ENCODE peak calls at places on chromosome 6, in eight cellular contexts. One of them, this sample, is unnamed.

GRCh38 chr6:145015739-145016558 is 719.4 kb downstream of the EPM2A start:
- DNase-seq in hepatocyte: peak
- DNase-seq in lung: no peak
- DNase-seq in A549: peak
- DNase-seq in psoas muscle: no peak
- DNase-seq in OCI-LY7: no peak
- DNase-seq in ascending aorta: no peak
- DNase-seq in spleen: no peak
- DNase-seq in this sample: no peak

GRCh38 chr6:3484240-3484639 is 27.4 kb upstream of the SLC22A23 start:
- DNase-seq in psoas muscle: no peak
- DNase-seq in ascending aorta: no peak
- DNase-seq in lung: no peak
- DNase-seq in A549: no peak
- DNase-seq in OCI-LY7: no peak
- DNase-seq in spleen: no peak
- DNase-seq in hepatocyte: no peak
- DNase-seq in this sample: no peak

GRCh38 chr6:2988426-2989331 is 11.0 kb upstream of the NQO2 start:
- DNase-seq in hepatocyte: peak
- DNase-seq in ascending aorta: peak
- DNase-seq in psoas muscle: peak
- DNase-seq in lung: peak
- DNase-seq in OCI-LY7: peak
- DNase-seq in A549: peak
- DNase-seq in spleen: peak
- DNase-seq in this sample: peak

GRCh38 chr6:112690497-112691202 is 343.5 kb downstream of the RFPL4B start:
- DNase-seq in ascending aorta: no peak
- DNase-seq in psoas muscle: no peak
- DNase-seq in OCI-LY7: no peak
- DNase-seq in spleen: no peak
- DNase-seq in A549: no peak
- DNase-seq in lung: no peak
- DNase-seq in hepatocyte: no peak
- DNase-seq in this sample: no peak

GRCh38 chr6:16514249-16514648 is 247.0 kb downstream of the ATXN1 start:
- DNase-seq in hepatocyte: peak
- DNase-seq in psoas muscle: no peak
- DNase-seq in A549: peak
- DNase-seq in spleen: no peak
- DNase-seq in lung: no peak
- DNase-seq in OCI-LY7: no peak
- DNase-seq in ascending aorta: no peak
- DNase-seq in this sample: no peak

GRCh38 chr6:144736763-144737162 is 451.6 kb downstream of the UTRN start:
- DNase-seq in lung: no peak
- DNase-seq in hepatocyte: no peak
- DNase-seq in spleen: no peak
- DNase-seq in A549: no peak
- DNase-seq in OCI-LY7: no peak
- DNase-seq in ascending aorta: no peak
- DNase-seq in psoas muscle: no peak
- DNase-seq in this sample: no peak

GRCh38 chr6:42710316-42710715 is 12.1 kb downstream of the PRPH2 start:
- DNase-seq in A549: no peak
- DNase-seq in psoas muscle: no peak
- DNase-seq in lung: no peak
- DNase-seq in spleen: no peak
- DNase-seq in ascending aorta: no peak
- DNase-seq in hepatocyte: peak
- DNase-seq in OCI-LY7: no peak
- DNase-seq in this sample: no peak

GRCh38 chr6:8245736-8246135 is 143.4 kb upstream of the EEF1E1 start:
- DNase-seq in hepatocyte: no peak
- DNase-seq in OCI-LY7: no peak
- DNase-seq in psoas muscle: no peak
- DNase-seq in A549: no peak
- DNase-seq in ascending aorta: no peak
- DNase-seq in lung: no peak
- DNase-seq in spleen: no peak
- DNase-seq in this sample: no peak

GRCh38 chr6:156390621-156391378 is 386.4 kb upstream of the ARID1B start:
- DNase-seq in psoas muscle: no peak
- DNase-seq in hepatocyte: no peak
- DNase-seq in ascending aorta: no peak
- DNase-seq in lung: no peak
- DNase-seq in spleen: no peak
- DNase-seq in OCI-LY7: peak
- DNase-seq in A549: no peak
- DNase-seq in this sample: no peak

GRCh38 chr6:150813319-150813992 is 52.0 kb upstream of the MTHFD1L start:
- DNase-seq in lung: no peak
- DNase-seq in OCI-LY7: no peak
- DNase-seq in hepatocyte: peak
- DNase-seq in spleen: no peak
- DNase-seq in ascending aorta: no peak
- DNase-seq in psoas muscle: no peak
- DNase-seq in A549: no peak
- DNase-seq in this sample: peak

GRCh38 chr6:132818404-132819359 is 4.3 kb downstream of the RPS12 start:
- DNase-seq in OCI-LY7: peak
- DNase-seq in spleen: no peak
- DNase-seq in hepatocyte: no peak
- DNase-seq in ascending aorta: no peak
- DNase-seq in lung: no peak
- DNase-seq in A549: no peak
- DNase-seq in psoas muscle: no peak
- DNase-seq in this sample: no peak

GRCh38 chr6:124961784-124962611 is at the start of gene RNF217:
- DNase-seq in psoas muscle: peak
- DNase-seq in ascending aorta: no peak
- DNase-seq in spleen: peak
- DNase-seq in A549: peak
- DNase-seq in hepatocyte: peak
- DNase-seq in OCI-LY7: no peak
- DNase-seq in lung: peak
- DNase-seq in this sample: peak

GRCh38 chr6:117545161-117545595 is 57.1 kb downstream of the GOPC start:
- DNase-seq in psoas muscle: no peak
- DNase-seq in OCI-LY7: no peak
- DNase-seq in hepatocyte: peak
- DNase-seq in A549: no peak
- DNase-seq in lung: no peak
- DNase-seq in ascending aorta: no peak
- DNase-seq in spleen: no peak
- DNase-seq in this sample: no peak

GRCh38 chr6:24836116-24836515 is 37.4 kb upstream of the ARMH2 start:
- DNase-seq in hepatocyte: no peak
- DNase-seq in OCI-LY7: no peak
- DNase-seq in spleen: no peak
- DNase-seq in lung: no peak
- DNase-seq in psoas muscle: no peak
- DNase-seq in A549: no peak
- DNase-seq in ascending aorta: no peak
- DNase-seq in this sample: no peak

GRCh38 chr6:141153563-141153962 is 979.2 kb upstream of the GJE1 start:
- DNase-seq in A549: no peak
- DNase-seq in spleen: no peak
- DNase-seq in OCI-LY7: peak
- DNase-seq in lung: no peak
- DNase-seq in hepatocyte: no peak
- DNase-seq in ascending aorta: no peak
- DNase-seq in psoas muscle: no peak
- DNase-seq in this sample: no peak

GRCh38 chr6:136782021-136782770 is 10.1 kb downstream of the MAP3K5 start:
- DNase-seq in psoas muscle: no peak
- DNase-seq in A549: no peak
- DNase-seq in spleen: no peak
- DNase-seq in lung: no peak
- DNase-seq in ascending aorta: no peak
- DNase-seq in OCI-LY7: no peak
- DNase-seq in hepatocyte: no peak
- DNase-seq in this sample: no peak

GRCh38 chr6:19668710-19669109 is 168.5 kb upstream of the ID4 start:
- DNase-seq in spleen: no peak
- DNase-seq in psoas muscle: no peak
- DNase-seq in A549: no peak
- DNase-seq in lung: no peak
- DNase-seq in OCI-LY7: no peak
- DNase-seq in ascending aorta: no peak
- DNase-seq in hepatocyte: no peak
- DNase-seq in this sample: no peak

GRCh38 chr6:19664050-19664449 is 173.1 kb upstream of the ID4 start:
- DNase-seq in psoas muscle: no peak
- DNase-seq in OCI-LY7: peak
- DNase-seq in A549: no peak
- DNase-seq in lung: no peak
- DNase-seq in hepatocyte: no peak
- DNase-seq in ascending aorta: no peak
- DNase-seq in spleen: no peak
- DNase-seq in this sample: no peak

GRCh38 chr6:19662911-19663310 is 174.3 kb upstream of the ID4 start:
- DNase-seq in A549: no peak
- DNase-seq in ascending aorta: no peak
- DNase-seq in lung: no peak
- DNase-seq in spleen: no peak
- DNase-seq in psoas muscle: no peak
- DNase-seq in hepatocyte: no peak
- DNase-seq in OCI-LY7: no peak
- DNase-seq in this sample: no peak

GRCh38 chr6:19664878-19665715 is 172.1 kb upstream of the ID4 start:
- DNase-seq in ascending aorta: no peak
- DNase-seq in lung: no peak
- DNase-seq in psoas muscle: no peak
- DNase-seq in OCI-LY7: no peak
- DNase-seq in A549: no peak
- DNase-seq in spleen: no peak
- DNase-seq in hepatocyte: no peak
- DNase-seq in this sample: no peak

GRCh38 chr6:19663479-19663878 is 173.7 kb upstream of the ID4 start:
- DNase-seq in hepatocyte: no peak
- DNase-seq in spleen: no peak
- DNase-seq in OCI-LY7: no peak
- DNase-seq in lung: no peak
- DNase-seq in psoas muscle: no peak
- DNase-seq in A549: no peak
- DNase-seq in ascending aorta: no peak
- DNase-seq in this sample: no peak
- TF ChIP-seq CTCF in hepatocyte: no peak
- TF ChIP-seq CTCF in spleen: no peak
- TF ChIP-seq CTCF in OCI-LY7: no peak
- TF ChIP-seq CTCF in lung: no peak
- TF ChIP-seq CTCF in psoas muscle: no peak
- TF ChIP-seq CTCF in A549: no peak
- TF ChIP-seq CTCF in ascending aorta: no peak
- TF ChIP-seq CTCF in this sample: no peak

GRCh38 chr6:143621159-143621873 is 56.4 kb upstream of the PHACTR2 start:
- DNase-seq in hepatocyte: no peak
- DNase-seq in lung: no peak
- DNase-seq in spleen: no peak
- DNase-seq in ascending aorta: no peak
- DNase-seq in A549: no peak
- DNase-seq in psoas muscle: no peak
- DNase-seq in OCI-LY7: no peak
- DNase-seq in this sample: no peak

GRCh38 chr6:143616741-143617140 is 61.0 kb upstream of the PHACTR2 start:
- DNase-seq in A549: no peak
- DNase-seq in hepatocyte: no peak
- DNase-seq in spleen: no peak
- DNase-seq in ascending aorta: no peak
- DNase-seq in OCI-LY7: no peak
- DNase-seq in lung: no peak
- DNase-seq in psoas muscle: no peak
- DNase-seq in this sample: no peak

GRCh38 chr6:143620461-143620860 is 57.3 kb upstream of the PHACTR2 start:
- DNase-seq in hepatocyte: peak
- DNase-seq in psoas muscle: no peak
- DNase-seq in spleen: no peak
- DNase-seq in A549: no peak
- DNase-seq in ascending aorta: no peak
- DNase-seq in OCI-LY7: no peak
- DNase-seq in lung: no peak
- DNase-seq in this sample: no peak

GRCh38 chr6:143619844-143620243 is 57.9 kb upstream of the PHACTR2 start:
- DNase-seq in OCI-LY7: no peak
- DNase-seq in spleen: no peak
- DNase-seq in A549: no peak
- DNase-seq in lung: no peak
- DNase-seq in ascending aorta: no peak
- DNase-seq in hepatocyte: no peak
- DNase-seq in psoas muscle: no peak
- DNase-seq in this sample: no peak

GRCh38 chr6:143621876-143622605 is 55.7 kb upstream of the PHACTR2 start:
- DNase-seq in A549: no peak
- DNase-seq in hepatocyte: no peak
- DNase-seq in ascending aorta: no peak
- DNase-seq in OCI-LY7: no peak
- DNase-seq in lung: no peak
- DNase-seq in psoas muscle: no peak
- DNase-seq in spleen: no peak
- DNase-seq in this sample: no peak
- H3K27ac ChIP-seq in A549: no peak
- H3K27ac ChIP-seq in hepatocyte: no peak
- H3K27ac ChIP-seq in ascending aorta: peak
- H3K27ac ChIP-seq in OCI-LY7: no peak
- H3K27ac ChIP-seq in lung: no peak
- H3K27ac ChIP-seq in psoas muscle: no peak
- H3K27ac ChIP-seq in spleen: no peak
- H3K27ac ChIP-seq in this sample: no peak

GRCh38 chr6:99241905-99242534 is 107.5 kb downstream of the FAXC start:
- DNase-seq in OCI-LY7: peak
- DNase-seq in ascending aorta: no peak
- DNase-seq in spleen: no peak
- DNase-seq in psoas muscle: no peak
- DNase-seq in lung: no peak
- DNase-seq in A549: no peak
- DNase-seq in hepatocyte: peak
- DNase-seq in this sample: no peak
- TF ChIP-seq CTCF in OCI-LY7: peak
- TF ChIP-seq CTCF in ascending aorta: no peak
- TF ChIP-seq CTCF in spleen: no peak
- TF ChIP-seq CTCF in psoas muscle: peak
- TF ChIP-seq CTCF in lung: no peak
- TF ChIP-seq CTCF in A549: peak
- TF ChIP-seq CTCF in hepatocyte: peak
- TF ChIP-seq CTCF in this sample: no peak

GRCh38 chr6:106199998-106200397 is 113.9 kb downstream of the PRDM1 start:
- DNase-seq in ascending aorta: no peak
- DNase-seq in psoas muscle: no peak
- DNase-seq in A549: no peak
- DNase-seq in hepatocyte: no peak
- DNase-seq in lung: no peak
- DNase-seq in OCI-LY7: no peak
- DNase-seq in spleen: no peak
- DNase-seq in this sample: no peak

GRCh38 chr6:106199331-106199730 is 113.2 kb downstream of the PRDM1 start:
- DNase-seq in ascending aorta: no peak
- DNase-seq in OCI-LY7: no peak
- DNase-seq in psoas muscle: no peak
- DNase-seq in lung: no peak
- DNase-seq in spleen: no peak
- DNase-seq in hepatocyte: no peak
- DNase-seq in A549: no peak
- DNase-seq in this sample: no peak

GRCh38 chr6:106206905-106207304 is 118.7 kb downstream of the ATG5 start:
- DNase-seq in ascending aorta: no peak
- DNase-seq in OCI-LY7: no peak
- DNase-seq in hepatocyte: no peak
- DNase-seq in lung: no peak
- DNase-seq in spleen: no peak
- DNase-seq in A549: no peak
- DNase-seq in psoas muscle: no peak
- DNase-seq in this sample: no peak

GRCh38 chr6:106204961-106205360 is 118.8 kb downstream of the PRDM1 start:
- DNase-seq in psoas muscle: no peak
- DNase-seq in ascending aorta: no peak
- DNase-seq in hepatocyte: no peak
- DNase-seq in OCI-LY7: peak
- DNase-seq in lung: no peak
- DNase-seq in spleen: no peak
- DNase-seq in A549: no peak
- DNase-seq in this sample: no peak
- H3K27ac ChIP-seq in psoas muscle: no peak
- H3K27ac ChIP-seq in ascending aorta: no peak
- H3K27ac ChIP-seq in hepatocyte: no peak
- H3K27ac ChIP-seq in OCI-LY7: no peak
- H3K27ac ChIP-seq in lung: no peak
- H3K27ac ChIP-seq in spleen: no peak
- H3K27ac ChIP-seq in A549: no peak
- H3K27ac ChIP-seq in this sample: no peak